ENCODE peak calls at places on chromosomes 7 and 10, in five cellular contexts. Q, C, L, Y and G are unnamed samples.

GRCh38 chr7:25032774-25033743 is 53.1 kb upstream of the OSBPL3 start:
- DNase-seq in L (no peak), Q (no peak), Y (no peak), C (no peak), G (no peak)

GRCh38 chr10:97020452-97021400 is 165.0 kb downstream of the SLIT1 start:
- DNase-seq in C (no peak), Y (no peak), Q (no peak), L (no peak), G (no peak)

GRCh38 chr7:114630186-114630824 is 215.7 kb downstream of the FOXP2 start:
- DNase-seq in C (no peak), Q (no peak), L (no peak), Y (no peak), G (no peak)

GRCh38 chr10:51244308-51244707 is 170.0 kb downstream of the PRKG1 start:
- DNase-seq in Y (no peak), Q (no peak), C (no peak), L (no peak), G (no peak)

GRCh38 chr10:21263839-21264238 is 261.6 kb downstream of the SKIDA1 start:
- DNase-seq in Y (no peak), Q (no peak), L (no peak), C (no peak), G (no peak)

GRCh38 chr10:32987172-32987571 is 29.1 kb upstream of the ITGB1 start:
- DNase-seq in Y (no peak), L (no peak), Q (no peak), C (no peak), G (no peak)

GRCh38 chr7:31816810-31817209 is 129.8 kb downstream of the PPP1R17 start:
- DNase-seq in C (no peak), Q (no peak), L (no peak), Y (no peak), G (no peak)

GRCh38 chr10:122060250-122060649 is 71.3 kb downstream of the TACC2 start:
- DNase-seq in Q (no peak), Y (no peak), C (no peak), L (no peak), G (no peak)

GRCh38 chr10:114811769-114812353 is 9.7 kb upstream of the FHIP2A start:
- DNase-seq in C (no peak), Y (no peak), L (no peak), Q (no peak), G (no peak)

GRCh38 chr7:128203047-128203491 is 38.0 kb upstream of the LEP start:
- DNase-seq in C (no peak), Y (no peak), Q (no peak), L (no peak), G (peak)

GRCh38 chr7:114806590-114807167 is 115.2 kb upstream of the MDFIC start:
- DNase-seq in Q (no peak), C (no peak), L (no peak), Y (no peak), G (no peak)

GRCh38 chr7:318476-319266 is 28.7 kb downstream of the FOXL3 start:
- DNase-seq in C (no peak), Y (no peak), Q (no peak), L (peak), G (peak)

GRCh38 chr10:52455095-52455494 is 141.0 kb downstream of the DKK1 start:
- DNase-seq in Q (no peak), C (no peak), L (no peak), Y (no peak), G (no peak)

GRCh38 chr10:48454302-48455054 is 148.0 kb downstream of the MAPK8 start:
- DNase-seq in C (peak), L (peak), Y (no peak), Q (no peak), G (peak)

GRCh38 chr7:115838829-115839228 is 191.7 kb downstream of the TFEC start:
- DNase-seq in Y (no peak), Q (no peak), L (no peak), C (no peak), G (no peak)

GRCh38 chr7:246451-246850 is 43.5 kb upstream of the FOXL3 start:
- DNase-seq in C (no peak), Y (no peak), L (no peak), Q (no peak), G (no peak)

GRCh38 chr7:68823996-68824780 is 774.1 kb upstream of the AUTS2 start:
- DNase-seq in L (no peak), C (no peak), Y (no peak), Q (no peak), G (no peak)

GRCh38 chr10:107554351-107554750 is 389.8 kb upstream of the SORCS1 start:
- DNase-seq in L (no peak), Y (no peak), C (no peak), Q (no peak), G (no peak)

GRCh38 chr10:110420401-110421193 is 77.1 kb upstream of the DUSP5 start:
- DNase-seq in Q (peak), L (no peak), Y (no peak), C (peak), G (no peak)

GRCh38 chr7:39958038-39958437 is 8.0 kb downstream of the CDK13 start:
- DNase-seq in L (no peak), C (no peak), Y (no peak), Q (no peak), G (no peak)

GRCh38 chr7:73973091-73973490 is 54.9 kb upstream of the ELN start:
- DNase-seq in L (peak), C (peak), Y (no peak), Q (no peak), G (no peak)

GRCh38 chr10:108290823-108291222 is 1126.3 kb upstream of the SORCS1 start:
- DNase-seq in C (no peak), Q (no peak), Y (no peak), L (no peak), G (no peak)

GRCh38 chr10:28873540-28873939 is 196.2 kb downstream of the BAMBI start:
- DNase-seq in Y (no peak), C (no peak), Q (no peak), L (no peak), G (no peak)

GRCh38 chr7:51187941-51188340 is 128.7 kb downstream of the COBL start:
- DNase-seq in C (no peak), L (no peak), Y (no peak), Q (no peak), G (no peak)

GRCh38 chr7:1611708-1612241 is 41.9 kb upstream of the PSMG3 start:
- DNase-seq in C (no peak), Y (peak), L (no peak), Q (no peak), G (no peak)

GRCh38 chr10:7084255-7085005 is 326.4 kb downstream of the SFMBT2 start:
- DNase-seq in Q (no peak), Y (no peak), C (no peak), L (no peak), G (no peak)

GRCh38 chr10:89476150-89476549 is 59.2 kb downstream of the SLC16A12 start:
- DNase-seq in Q (no peak), Y (no peak), C (no peak), L (no peak), G (no peak)

GRCh38 chr7:91492773-91493172 is 228.5 kb downstream of the FZD1 start:
- DNase-seq in C (no peak), Q (no peak), Y (no peak), L (no peak), G (no peak)

GRCh38 chr10:77680811-77681210 is 43.2 kb upstream of the KCNMA1 start:
- DNase-seq in L (no peak), Y (no peak), Q (no peak), C (no peak), G (no peak)

GRCh38 chr7:90276033-90276728 is 31.2 kb downstream of the CFAP69 start:
- DNase-seq in L (no peak), Y (no peak), Q (no peak), C (no peak), G (no peak)

GRCh38 chr7:2109251-2109935 is 123.4 kb downstream of the MAD1L1 start:
- DNase-seq in Q (no peak), Y (no peak), L (peak), C (no peak), G (no peak)

GRCh38 chr10:129741978-129742741 is 221.9 kb downstream of the EBF3 start:
- DNase-seq in Q (no peak), Y (no peak), C (no peak), L (peak), G (no peak)

GRCh38 chr10:4780097-4780496 is 45.9 kb upstream of the AKR1E2 start:
- DNase-seq in Q (no peak), L (no peak), C (no peak), Y (no peak), G (no peak)

GRCh38 chr10:31687545-31688482 is 240.8 kb downstream of the ARHGAP12 start:
- DNase-seq in Y (no peak), C (no peak), L (no peak), Q (no peak), G (no peak)